ENCODE peak calls at places on chromosomes 5 and 9, in four cellular contexts. One of them, this sample, is unnamed.

GRCh38 chr9:126650830-126651341 is 37.2 kb downstream of the LMX1B start:
- DNase-seq in A549: no peak
- DNase-seq in GM12878: no peak
- DNase-seq in K562: no peak
- DNase-seq in this sample: no peak

GRCh38 chr5:59744531-59744992 is 149.0 kb downstream of the PDE4D start:
- DNase-seq in A549: peak; percentile 33
- DNase-seq in GM12878: no peak
- DNase-seq in K562: no peak
- DNase-seq in this sample: peak; percentile 25

GRCh38 chr9:95738438-95738837 is 137.1 kb upstream of the ERCC6L2 start:
- DNase-seq in A549: no peak
- DNase-seq in GM12878: no peak
- DNase-seq in K562: no peak
- DNase-seq in this sample: no peak

GRCh38 chr9:32839013-32839442 is 55.7 kb downstream of the TMEM215 start:
- DNase-seq in A549: no peak
- DNase-seq in GM12878: no peak
- DNase-seq in K562: no peak
- DNase-seq in this sample: no peak

GRCh38 chr9:14349818-14350333 is 35.9 kb upstream of the NFIB start:
- DNase-seq in A549: no peak
- DNase-seq in GM12878: no peak
- DNase-seq in K562: no peak
- DNase-seq in this sample: no peak

GRCh38 chr5:109028608-109029299 is 281.1 kb downstream of the FER start:
- DNase-seq in A549: no peak
- DNase-seq in GM12878: no peak
- DNase-seq in K562: no peak
- DNase-seq in this sample: peak; percentile 49

GRCh38 chr5:97840643-97841042 is 657.6 kb upstream of the RIOK2 start:
- DNase-seq in A549: no peak
- DNase-seq in GM12878: no peak
- DNase-seq in K562: no peak
- DNase-seq in this sample: peak; percentile 44

GRCh38 chr9:105205787-105206511 is 38.5 kb upstream of the SLC44A1 start:
- DNase-seq in A549: no peak
- DNase-seq in GM12878: no peak
- DNase-seq in K562: no peak
- DNase-seq in this sample: peak; percentile 94

GRCh38 chr5:120657083-120657482 is 193.0 kb downstream of the PRR16 start:
- DNase-seq in A549: no peak
- DNase-seq in GM12878: no peak
- DNase-seq in K562: no peak
- DNase-seq in this sample: no peak

GRCh38 chr5:143024227-143024920 is 254.2 kb downstream of the ARHGAP26 start:
- DNase-seq in A549: no peak
- DNase-seq in GM12878: no peak
- DNase-seq in K562: no peak
- DNase-seq in this sample: no peak

DNA sequence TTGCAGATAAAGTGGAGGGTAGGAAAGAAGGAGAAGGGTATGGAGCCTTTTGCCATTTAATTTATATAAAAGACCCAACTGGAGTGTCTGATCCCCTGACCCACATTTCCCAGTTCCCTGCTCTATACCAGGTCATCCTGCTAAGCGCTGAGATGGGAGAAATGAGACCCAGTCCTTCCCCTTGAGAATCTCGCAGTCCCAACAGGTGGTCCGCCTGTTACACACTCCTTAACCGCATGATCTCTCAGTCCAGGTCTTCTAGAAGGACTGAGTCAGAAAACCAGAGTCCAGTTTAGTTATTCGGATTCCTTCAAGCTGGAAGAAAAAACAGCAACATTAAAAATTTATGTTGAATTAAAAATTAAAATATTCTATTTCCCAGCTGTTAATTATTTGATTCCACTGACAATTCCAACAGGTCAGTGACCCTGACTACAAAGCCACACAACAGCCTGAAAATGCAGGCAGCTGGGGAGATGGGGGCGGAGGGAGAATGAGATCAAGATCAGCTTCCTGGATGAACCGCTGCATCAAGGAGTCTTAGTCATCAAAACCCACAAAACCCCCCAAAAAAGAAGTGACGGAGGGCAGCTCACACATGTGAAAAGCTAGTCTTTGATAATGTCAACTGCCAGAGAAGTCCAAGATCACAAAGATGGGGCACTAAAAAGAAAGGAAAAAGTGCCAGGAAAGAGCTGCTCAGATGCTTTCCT is 44.0 kb downstream of the GGTA1 start:
- DNase-seq in A549: no peak
- DNase-seq in GM12878: no peak
- DNase-seq in K562: peak; percentile 21
- DNase-seq in this sample: no peak
- TF ChIP-seq ELK1 in A549: no peak
- TF ChIP-seq ELK1 in GM12878: no peak
- TF ChIP-seq ELK1 in K562: no peak
- TF ChIP-seq ELK1 in this sample: no peak

GRCh38 chr9:90950600-90950999 is 149.0 kb downstream of the SYK start:
- DNase-seq in A549: no peak
- DNase-seq in GM12878: no peak
- DNase-seq in K562: no peak
- DNase-seq in this sample: no peak
- H3K4me3 ChIP-seq in A549: no peak overlapping the region
- H3K4me3 ChIP-seq in GM12878: no peak overlapping the region
- H3K4me3 ChIP-seq in K562: no peak overlapping the region
- H3K4me3 ChIP-seq in this sample: no peak overlapping the region

DNA sequence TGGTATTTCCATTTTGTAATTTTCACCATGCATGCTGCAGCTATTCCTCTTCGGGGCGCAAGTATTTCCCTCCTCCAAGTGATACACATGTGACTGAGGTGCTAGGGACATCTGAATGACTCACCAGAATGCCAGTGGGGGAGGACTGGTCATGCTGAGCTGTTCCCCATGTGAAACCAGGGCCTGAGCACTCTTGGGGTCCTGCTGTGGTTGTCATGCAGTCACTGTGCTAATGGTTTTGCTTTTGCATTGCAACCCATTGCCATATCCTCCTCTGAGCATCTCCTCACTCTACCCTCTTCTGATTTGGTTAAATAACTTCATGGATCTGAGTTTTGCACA is 35.2 kb downstream of the ITK start:
- DNase-seq in A549: no peak
- DNase-seq in GM12878: no peak
- DNase-seq in K562: no peak
- DNase-seq in this sample: no peak
- TF ChIP-seq ELK1 in A549: no peak
- TF ChIP-seq ELK1 in GM12878: no peak
- TF ChIP-seq ELK1 in K562: no peak
- TF ChIP-seq ELK1 in this sample: no peak

GRCh38 chr5:34054330-34054729 is 11.3 kb upstream of the C1QTNF3 start:
- DNase-seq in A549: no peak
- DNase-seq in GM12878: no peak
- DNase-seq in K562: no peak
- DNase-seq in this sample: no peak

GRCh38 chr5:34051374-34051980 is 8.5 kb upstream of the C1QTNF3 start:
- DNase-seq in A549: no peak
- DNase-seq in GM12878: no peak
- DNase-seq in K562: no peak
- DNase-seq in this sample: no peak

GRCh38 chr5:34055671-34056070 is 12.7 kb upstream of the C1QTNF3 start:
- DNase-seq in A549: no peak
- DNase-seq in GM12878: no peak
- DNase-seq in K562: no peak
- DNase-seq in this sample: no peak

GRCh38 chr5:34053133-34053532 is 10.1 kb upstream of the C1QTNF3 start:
- DNase-seq in A549: no peak
- DNase-seq in GM12878: no peak
- DNase-seq in K562: no peak
- DNase-seq in this sample: peak; percentile 78

GRCh38 chr5:34053571-34054271 is 10.7 kb upstream of the C1QTNF3 start:
- DNase-seq in A549: no peak
- DNase-seq in GM12878: no peak
- DNase-seq in K562: no peak
- DNase-seq in this sample: no peak
- H3K4me3 ChIP-seq in A549: no peak overlapping the region
- H3K4me3 ChIP-seq in GM12878: no peak overlapping the region
- H3K4me3 ChIP-seq in K562: no peak overlapping the region
- H3K4me3 ChIP-seq in this sample: no peak overlapping the region

GRCh38 chr9:106481003-106481614 is 381.9 kb upstream of the ZNF462 start:
- DNase-seq in A549: no peak
- DNase-seq in GM12878: no peak
- DNase-seq in K562: no peak
- DNase-seq in this sample: no peak

GRCh38 chr9:106482733-106483132 is 380.2 kb upstream of the ZNF462 start:
- DNase-seq in A549: no peak
- DNase-seq in GM12878: no peak
- DNase-seq in K562: no peak
- DNase-seq in this sample: no peak

GRCh38 chr9:106478312-106479099 is 384.5 kb upstream of the ZNF462 start:
- DNase-seq in A549: no peak
- DNase-seq in GM12878: no peak
- DNase-seq in K562: no peak
- DNase-seq in this sample: no peak

GRCh38 chr9:106479679-106480078 is 383.3 kb upstream of the ZNF462 start:
- DNase-seq in A549: no peak
- DNase-seq in GM12878: no peak
- DNase-seq in K562: no peak
- DNase-seq in this sample: no peak
- TF ChIP-seq ELK1 in A549: no peak
- TF ChIP-seq ELK1 in GM12878: no peak
- TF ChIP-seq ELK1 in K562: no peak
- TF ChIP-seq ELK1 in this sample: no peak

GRCh38 chr5:56669534-56670483 is 145.5 kb upstream of the MAP3K1 start:
- DNase-seq in A549: no peak
- DNase-seq in GM12878: peak; percentile 98
- DNase-seq in K562: no peak
- DNase-seq in this sample: peak; percentile 12
- H3K4me3 ChIP-seq in A549: no peak overlapping the region
- H3K4me3 ChIP-seq in GM12878: peak overlapping the region; percentile 4
- H3K4me3 ChIP-seq in K562: no peak overlapping the region
- H3K4me3 ChIP-seq in this sample: no peak overlapping the region

GRCh38 chr5:171418982-171419662 is at the start of gene FGF18:
- DNase-seq in A549: peak; percentile 54
- DNase-seq in GM12878: no peak
- DNase-seq in K562: peak; percentile 77
- DNase-seq in this sample: peak; percentile 51
- TF ChIP-seq ELK1 in A549: no peak
- TF ChIP-seq ELK1 in GM12878: no peak
- TF ChIP-seq ELK1 in K562: no peak
- TF ChIP-seq ELK1 in this sample: no peak

GRCh38 chr5:55226027-55226933 is 835 bp downstream of the MCIDAS start:
- DNase-seq in A549: peak; percentile 92
- DNase-seq in GM12878: no peak
- DNase-seq in K562: peak; percentile 83
- DNase-seq in this sample: peak; percentile 16

GRCh38 chr5:55225346-55225745 is 1.8 kb downstream of the MCIDAS start:
- DNase-seq in A549: no peak
- DNase-seq in GM12878: no peak
- DNase-seq in K562: no peak
- DNase-seq in this sample: no peak

GRCh38 chr5:55230086-55230629 is 3.0 kb upstream of the MCIDAS start:
- DNase-seq in A549: no peak
- DNase-seq in GM12878: no peak
- DNase-seq in K562: no peak
- DNase-seq in this sample: no peak

GRCh38 chr5:55226934-55227737 is at the start of gene MCIDAS:
- DNase-seq in A549: peak; percentile 88
- DNase-seq in GM12878: no peak
- DNase-seq in K562: peak; percentile 90
- DNase-seq in this sample: peak; percentile 6

DNA sequence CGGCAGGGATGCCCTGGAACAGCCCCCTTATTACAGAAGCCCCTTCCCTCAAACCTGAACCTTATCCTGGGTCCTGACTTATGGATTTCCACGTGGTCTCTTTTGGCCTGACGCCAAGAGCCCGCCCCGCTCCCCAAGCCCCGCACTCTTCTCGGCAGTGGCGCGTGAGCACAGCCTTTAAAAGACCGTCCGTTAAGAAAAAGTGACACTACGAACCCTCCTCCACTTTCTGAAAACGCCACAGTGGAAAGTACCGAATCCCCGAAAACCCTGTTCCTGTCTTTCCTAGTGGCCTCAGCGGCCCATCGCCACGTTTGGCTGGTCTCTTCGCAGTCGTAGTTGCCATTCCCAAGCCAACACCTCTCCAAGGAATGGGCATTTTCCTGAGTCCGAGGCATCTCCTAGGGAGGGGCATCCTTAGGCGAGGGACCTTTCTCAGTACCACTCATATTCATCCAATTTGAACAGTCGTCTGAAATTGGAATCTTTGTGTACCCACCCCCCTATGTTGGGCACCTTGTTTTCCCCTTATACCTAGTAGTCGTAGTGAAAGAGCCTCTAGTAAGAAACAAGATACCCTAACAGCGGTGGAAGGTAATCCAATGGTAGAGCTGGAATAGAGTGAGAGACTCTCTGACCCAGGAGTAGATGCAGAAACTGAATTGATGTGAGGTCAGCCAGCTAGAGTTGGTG is 769 bp upstream of the MCIDAS start:
- DNase-seq in A549: no peak
- DNase-seq in GM12878: no peak
- DNase-seq in K562: no peak
- DNase-seq in this sample: no peak
- H3K4me3 ChIP-seq in A549: peak overlapping the region; percentile 55
- H3K4me3 ChIP-seq in GM12878: peak overlapping the region; percentile 26
- H3K4me3 ChIP-seq in K562: peak overlapping the region; percentile 71
- H3K4me3 ChIP-seq in this sample: no peak overlapping the region

DNA sequence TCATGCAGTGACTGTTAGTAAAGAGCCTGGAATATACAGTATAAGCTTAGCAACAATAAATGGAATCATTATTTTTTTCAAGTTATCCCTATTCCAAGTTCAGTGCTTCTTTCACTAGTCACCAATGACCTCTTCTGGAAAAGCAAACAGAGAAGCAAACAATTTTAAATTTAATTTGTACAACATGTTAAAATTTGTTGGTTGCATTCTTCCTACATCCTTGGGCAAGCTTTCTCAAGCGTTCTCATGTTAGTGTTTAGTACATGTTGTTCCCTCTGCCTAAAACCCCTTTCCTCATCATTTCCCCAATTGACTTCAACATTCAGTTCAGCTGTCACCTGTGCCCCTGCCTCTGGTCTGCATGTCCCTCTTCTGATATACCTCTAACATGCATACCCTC is 123.4 kb downstream of the SEC61B start:
- DNase-seq in A549: no peak
- DNase-seq in GM12878: no peak
- DNase-seq in K562: no peak
- DNase-seq in this sample: no peak
- TF ChIP-seq ELK1 in A549: no peak
- TF ChIP-seq ELK1 in GM12878: no peak
- TF ChIP-seq ELK1 in K562: no peak
- TF ChIP-seq ELK1 in this sample: no peak